ENCODE peak calls at places on chromosomes 7 and 10, in five cellular contexts. H, L, G, F and E are unnamed samples.

GRCh38 chr7:51472017-51472296 is 155.3 kb upstream of the COBL start:
- DNase-seq in H (no peak), G (no peak), L (peak; percentile 59), F (peak; percentile 13), E (no peak)

GRCh38 chr7:118352854-118353453 is 128.4 kb downstream of the ANKRD7 start:
- DNase-seq in G (peak; percentile 54), F (peak; percentile 44), L (no peak), H (no peak), E (peak; percentile 8)

GRCh38 chr10:103621778-103622115 is 128.2 kb downstream of the NEURL1 start:
- DNase-seq in F (no peak), G (no peak), H (no peak), L (no peak), E (no peak)

GRCh38 chr7:29968683-29969457 is 20.7 kb downstream of the SCRN1 start:
- DNase-seq in L (no peak), H (no peak), G (peak; percentile 82), F (no peak), E (no peak)

GRCh38 chr7:45347804-45348203 is 190.2 kb downstream of the RAMP3 start:
- DNase-seq in G (no peak), L (no peak), F (peak; percentile 90), H (no peak), E (no peak)

GRCh38 chr7:155848691-155849690 is 36.7 kb upstream of the SHH start:
- DNase-seq in L (no peak), H (no peak), F (no peak), G (no peak), E (no peak)

GRCh38 chr10:88332526-88333265 is 250.4 kb downstream of the RNLS start:
- DNase-seq in H (no peak), F (no peak), G (no peak), L (no peak), E (no peak)

GRCh38 chr10:114767589-114768393 is 53.8 kb upstream of the FHIP2A start:
- DNase-seq in F (peak; percentile 38), H (peak; percentile 76), L (peak; percentile 67), G (no peak), E (no peak)

GRCh38 chr10:116741391-116742351 is 695 bp downstream of the HSPA12A start:
- DNase-seq in H (peak; percentile 61), F (peak; percentile 21), G (peak; percentile 29), L (no peak), E (no peak)

GRCh38 chr10:86440874-86441838 is 74.6 kb upstream of the GRID1 start:
- DNase-seq in H (no peak), F (peak; percentile 16), G (peak; percentile 94), L (no peak), E (no peak)

GRCh38 chr7:90474284-90475210 is 5.1 kb downstream of the PTTG1IP2 start:
- DNase-seq in L (no peak), H (no peak), F (no peak), G (peak; percentile 46), E (no peak)

GRCh38 chr10:117617664-117618063 is 75.1 kb downstream of the EMX2 start:
- DNase-seq in F (no peak), H (no peak), L (no peak), G (no peak), E (no peak)

GRCh38 chr7:105885386-105886111 is 9.2 kb upstream of the ATXN7L1 start:
- DNase-seq in F (no peak), L (no peak), G (peak; percentile 27), H (no peak), E (no peak)

GRCh38 chr7:66205736-66206080 is 574 bp downstream of the TPST1 start:
- DNase-seq in G (no peak), H (peak; percentile 73), F (peak; percentile 21), L (peak; percentile 41), E (no peak)

GRCh38 chr7:91267558-91267955 is 3.3 kb downstream of the FZD1 start:
- DNase-seq in L (no peak), F (no peak), H (no peak), G (peak; percentile 17), E (no peak)

GRCh38 chr10:49518982-49519578 is 19.8 kb downstream of the ERCC6 start:
- DNase-seq in G (peak; percentile 53), F (peak; percentile 77), L (peak; percentile 38), H (peak; percentile 56), E (peak; percentile 61)

GRCh38 chr10:83522881-83523386 is 616.4 kb upstream of the GHITM start:
- DNase-seq in H (no peak), F (peak; percentile 81), G (peak; percentile 84), L (no peak), E (no peak)

GRCh38 chr7:98700533-98700932 is 83.4 kb downstream of the NPTX2 start:
- DNase-seq in H (no peak), G (no peak), F (no peak), L (no peak), E (no peak)

GRCh38 chr10:91680521-91680920 is 47.6 kb upstream of the PPP1R3C start:
- DNase-seq in H (no peak), L (no peak), F (no peak), G (no peak), E (no peak)

GRCh38 chr10:131221632-131222277 is 89.8 kb downstream of the TCERG1L start:
- DNase-seq in H (no peak), G (no peak), F (no peak), L (no peak), E (no peak)

GRCh38 chr7:100166317-100166940 is 2.0 kb downstream of the GAL3ST4 start:
- DNase-seq in H (no peak), L (no peak), F (no peak), G (no peak), E (no peak)

GRCh38 chr10:44926771-44927751 is 15.9 kb downstream of the TMEM72 start:
- DNase-seq in L (peak; percentile 18), H (no peak), G (no peak), F (no peak), E (no peak)

GRCh38 chr7:105261689-105262088 is 127.0 kb downstream of the SRPK2 start:
- DNase-seq in H (no peak), L (no peak), F (no peak), G (peak; percentile 37), E (no peak)

GRCh38 chr7:232571-233455 is 40.4 kb downstream of the FAM20C start:
- DNase-seq in L (no peak), G (peak; percentile 64), F (no peak), H (no peak), E (no peak)

GRCh38 chr7:110442386-110442837 is 648.5 kb upstream of the LRRN3 start:
- DNase-seq in G (peak; percentile 65), L (peak; percentile 73), F (peak; percentile 64), H (peak; percentile 66), E (peak; percentile 21)

GRCh38 chr7:68440870-68441269 is 1157.4 kb upstream of the AUTS2 start:
- DNase-seq in G (no peak), H (no peak), F (no peak), L (no peak), E (no peak)

GRCh38 chr7:135330088-135330487 is 96.5 kb downstream of the STRA8 start:
- DNase-seq in H (no peak), L (no peak), F (no peak), G (no peak), E (no peak)

GRCh38 chr7:118372530-118372929 is 148.0 kb downstream of the ANKRD7 start:
- DNase-seq in L (no peak), G (peak; percentile 13), H (no peak), F (no peak), E (no peak)

GRCh38 chr10:1373287-1373686 is 317.1 kb downstream of the WDR37 start:
- DNase-seq in G (no peak), F (no peak), H (peak; percentile 37), L (no peak), E (no peak)

GRCh38 chr7:12031638-12032037 is 179.5 kb upstream of the TMEM106B start:
- DNase-seq in F (peak; percentile 30), H (no peak), L (peak; percentile 27), G (peak; percentile 38), E (no peak)

GRCh38 chr7:29557954-29558353 is 5.7 kb upstream of the PRR15 start:
- DNase-seq in L (peak; percentile 63), G (peak; percentile 41), H (no peak), F (peak; percentile 83), E (no peak)

GRCh38 chr7:106126170-106126938 is 14.2 kb upstream of the SYPL1 start:
- DNase-seq in F (peak; percentile 35), H (no peak), L (no peak), G (peak; percentile 76), E (no peak)

GRCh38 chr10:89627863-89628262 is 17.2 kb downstream of the PANK1 start:
- DNase-seq in F (no peak), H (no peak), L (no peak), G (no peak), E (no peak)

GRCh38 chr10:36042135-36042534 is 400.0 kb upstream of the FZD8 start:
- DNase-seq in F (no peak), G (peak; percentile 5), H (no peak), L (no peak), E (no peak)

DNA sequence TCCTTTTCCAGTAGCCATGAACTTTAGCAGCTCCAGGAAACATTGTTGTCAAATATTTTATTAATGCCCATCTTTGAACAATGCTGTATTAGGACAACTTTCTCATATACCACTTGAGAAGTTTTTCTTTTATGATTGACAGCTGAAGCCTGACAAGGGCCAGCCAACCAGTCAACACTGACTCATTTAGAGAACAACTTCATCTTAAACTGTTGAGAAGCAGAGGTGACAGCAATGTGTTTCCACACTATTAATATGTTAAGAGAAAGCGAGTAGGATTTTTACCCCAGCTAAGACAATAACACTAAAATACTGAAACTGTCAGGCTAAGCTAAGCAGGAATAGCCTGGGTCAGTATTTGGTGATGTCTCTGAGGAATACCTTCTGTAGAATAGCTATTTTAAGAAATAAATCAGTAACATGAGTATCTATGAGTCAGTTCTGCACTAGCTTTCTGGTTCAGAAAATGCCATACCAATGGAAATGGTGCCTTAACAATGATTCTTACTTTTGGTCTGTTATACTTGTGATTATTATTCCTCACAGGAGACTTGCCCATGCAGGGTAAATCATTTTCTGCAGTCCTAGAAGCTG is 168.8 kb upstream of the POT1 start:
- DNase-seq in G (peak; percentile 3), H (no peak), F (no peak), L (no peak), E (no peak)
- H2BK12ac ChIP-seq in G (no peak overlapping the region), H (no peak overlapping the region), F (no peak overlapping the region), L (no peak overlapping the region), E (no peak overlapping the region)

DNA sequence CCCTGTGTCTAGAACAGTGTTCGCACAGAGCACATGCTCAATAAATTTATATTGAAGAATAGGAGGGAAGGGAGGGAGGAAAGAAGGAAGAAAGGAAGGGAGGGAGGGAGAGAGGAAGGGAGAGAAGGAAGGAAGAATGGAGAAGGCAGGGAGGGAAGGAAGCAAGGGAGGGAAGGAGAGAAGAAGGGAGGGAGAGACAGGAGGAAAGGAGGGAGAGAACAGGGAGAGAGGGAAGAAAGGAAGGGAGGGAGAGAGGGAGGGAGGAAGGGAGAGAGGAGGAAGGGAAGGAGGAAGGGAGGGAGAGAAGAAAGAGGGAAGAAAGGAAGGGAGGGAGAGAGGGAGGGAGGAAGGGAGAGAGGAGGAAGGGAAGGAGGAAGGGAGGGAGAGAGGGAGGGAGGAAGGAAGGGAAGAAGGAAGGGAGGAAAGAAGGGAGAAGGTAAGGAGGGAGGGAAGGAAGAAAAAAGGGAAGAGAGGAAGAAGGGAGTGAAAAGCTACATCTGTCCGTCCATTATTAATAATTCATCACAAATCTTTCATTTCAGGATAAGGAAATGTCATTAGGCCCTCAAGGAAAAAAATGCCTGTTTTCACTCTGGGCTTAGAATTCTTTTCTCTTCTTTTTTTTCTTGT is 79.7 kb downstream of the GRK5 start:
- DNase-seq in F (no peak), H (no peak), G (no peak), L (no peak), E (no peak)
- H3K79me1 ChIP-seq in F (peaks cover 2% of the 10 kb centered on the region), H (no peaks in the 10 kb centered on the region), G (peaks cover 41% of the 10 kb centered on the region), L (no peaks in the 10 kb centered on the region), E (peaks cover 4% of the 10 kb centered on the region)

GRCh38 chr10:80487791-80488538 is 33.9 kb downstream of the TSPAN14 start:
- DNase-seq in H (no peak), G (no peak), L (no peak), F (no peak), E (no peak)
- H2BK12ac ChIP-seq in H (no peak overlapping the region), G (peak overlapping the region; percentile 23), L (no peak overlapping the region), F (no peak overlapping the region), E (no peak overlapping the region)

GRCh38 chr10:4512557-4513286 is 313.3 kb upstream of the AKR1E2 start:
- DNase-seq in F (peak; percentile 52), G (peak; percentile 61), L (peak; percentile 36), H (no peak), E (no peak)
- H3K79me1 ChIP-seq in F (peaks cover 18% of the 10 kb centered on the region), G (no peaks in the 10 kb centered on the region), L (no peaks in the 10 kb centered on the region), H (no peaks in the 10 kb centered on the region), E (no peaks in the 10 kb centered on the region)